ENCODE peak calls at places on chromosomes 4 and X, in five cellular contexts. Q, D, G, X and I are unnamed samples.

GRCh38 chrX:44462851-44463250 is 79.8 kb downstream of the FUNDC1 start:
- DNase-seq in Q (no peak), D (peak; percentile 51), G (no peak), X (peak; percentile 52), I (peak; percentile 18)

GRCh38 chrX:39416547-39417262 is 615.4 kb downstream of the MID1IP1 start:
- DNase-seq in Q (no peak), D (no peak), G (no peak), X (peak; percentile 47), I (no peak)

GRCh38 chrX:108091878-108092291 is 307 bp downstream of the ATG4A start:
- DNase-seq in Q (no peak), D (no peak), G (peak; percentile 75), X (no peak), I (no peak)

GRCh38 chr4:140267576-140267975 is 105.9 kb upstream of the SCOC start:
- DNase-seq in Q (peak; percentile 52), D (peak; percentile 6), G (no peak), X (no peak), I (no peak)

GRCh38 chr4:6887591-6888371 is 21.8 kb upstream of the TBC1D14 start:
- DNase-seq in Q (no peak), D (no peak), G (no peak), X (peak; percentile 52), I (peak; percentile 84)

GRCh38 chr4:107876096-107876495 is 51.4 kb downstream of the SGMS2 start:
- DNase-seq in Q (no peak), D (no peak), G (peak; percentile 39), X (no peak), I (no peak)

GRCh38 chrX:102067966-102068723 is 57.3 kb upstream of the TCEAL2 start:
- DNase-seq in Q (no peak), D (no peak), G (peak; percentile 0), X (peak; percentile 2), I (no peak)

GRCh38 chrX:38004046-38004445 is 2.3 kb upstream of the SYTL5 start:
- DNase-seq in Q (no peak), D (no peak), G (no peak), X (no peak), I (no peak)

GRCh38 chr4:140579278-140579677 is 10.5 kb upstream of the UCP1 start:
- DNase-seq in Q (no peak), D (no peak), G (peak; percentile 78), X (no peak), I (no peak)

GRCh38 chrX:139642241-139642927 is 65.6 kb downstream of the MCF2 start:
- DNase-seq in Q (peak; percentile 34), D (peak; percentile 29), G (peak; percentile 6), X (peak; percentile 14), I (no peak)

GRCh38 chr4:110634320-110635154 is 11.7 kb upstream of the PITX2 start:
- DNase-seq in Q (no peak), D (no peak), G (no peak), X (peak; percentile 73), I (no peak)